ENCODE peak calls at places on chromosomes 7 and 10, in five cellular contexts. I is H1, Q is NT2/D1, D is HepG2, W is GM12878. H is an unnamed sample.

GRCh38 chr10:35797187-35797586 is 155.1 kb upstream of the FZD8 start:
- DNase-seq in I (no peak), Q (no peak), W (no peak), D (no peak), H (no peak)

GRCh38 chr7:27889800-27890199 is 149.8 kb downstream of the TAX1BP1 start:
- DNase-seq in I (no peak), W (no peak), Q (no peak), D (no peak), H (no peak)

GRCh38 chr7:136677456-136678365 is 190.7 kb upstream of the CHRM2 start:
- DNase-seq in D (no peak), Q (peak), W (no peak), I (no peak), H (no peak)

GRCh38 chr10:108787932-108788331 is 1135.4 kb downstream of the XPNPEP1 start:
- DNase-seq in Q (no peak), D (no peak), W (no peak), I (no peak), H (no peak)

GRCh38 chr7:102275123-102275703 is 11.5 kb upstream of the SH2B2 start:
- DNase-seq in W (no peak), I (no peak), Q (no peak), D (no peak), H (no peak)

GRCh38 chr10:42997849-42998165 is 79.1 kb upstream of the RET start:
- DNase-seq in D (no peak), Q (no peak), W (no peak), I (no peak), H (no peak)

GRCh38 chr7:55774327-55775050 is 88.1 kb downstream of the SEPTIN14 start:
- DNase-seq in Q (no peak), D (no peak), I (no peak), W (no peak), H (no peak)

GRCh38 chr7:108824840-108825540 is 255.3 kb downstream of the DNAJB9 start:
- DNase-seq in D (no peak), I (no peak), Q (peak), W (no peak), H (no peak)

GRCh38 chr7:93894966-93895650 is 4.6 kb upstream of the TFPI2 start:
- DNase-seq in I (no peak), D (no peak), Q (no peak), W (no peak), H (no peak)

GRCh38 chr10:21077681-21078080 is 180.6 kb upstream of the NEBL start:
- DNase-seq in W (no peak), Q (no peak), D (no peak), I (no peak), H (no peak)

GRCh38 chr10:69861251-69862240 is 59.8 kb downstream of the COL13A1 start:
- DNase-seq in I (no peak), D (peak), W (no peak), Q (no peak), H (peak)

GRCh38 chr10:34613491-34613890 is 201.6 kb downstream of the PARD3 start:
- DNase-seq in Q (no peak), W (no peak), D (no peak), I (no peak), H (no peak)

GRCh38 chr7:137890449-137890916 is 43.7 kb upstream of the DGKI start:
- DNase-seq in D (no peak), I (no peak), Q (no peak), W (no peak), H (no peak)

GRCh38 chr10:133350950-133351329 is 3.8 kb downstream of the PRAP1 start:
- DNase-seq in D (no peak), W (no peak), I (no peak), Q (no peak), H (no peak)

GRCh38 chr10:32273326-32273725 is 73.6 kb downstream of the EPC1 start:
- DNase-seq in W (no peak), I (no peak), Q (no peak), D (no peak), H (no peak)

GRCh38 chr10:60967854-60968484 is 24.0 kb upstream of the RHOBTB1 start:
- DNase-seq in I (no peak), W (no peak), Q (no peak), D (no peak), H (no peak)

GRCh38 chr7:74138334-74138867 is 35.8 kb upstream of the EIF4H start:
- DNase-seq in D (no peak), W (no peak), I (no peak), Q (no peak), H (no peak)

GRCh38 chr7:106217089-106217542 is 67.7 kb downstream of the NAMPT start:
- DNase-seq in W (no peak), I (no peak), Q (no peak), D (no peak), H (no peak)

GRCh38 chr10:93762979-93763391 is 5.2 kb downstream of the LGI1 start:
- DNase-seq in I (no peak), W (peak), Q (no peak), D (no peak), H (no peak)

GRCh38 chr7:133061357-133061756 is 20.5 kb downstream of the CHCHD3 start:
- DNase-seq in W (no peak), Q (no peak), I (no peak), D (no peak), H (no peak)

GRCh38 chr10:133162178-133162909 is 2.3 kb downstream of the KNDC1 start:
- DNase-seq in W (no peak), Q (no peak), D (peak), I (no peak), H (no peak)

GRCh38 chr7:140673063-140673769 is 471 bp downstream of the ADCK2 start:
- DNase-seq in W (no peak), D (no peak), I (no peak), Q (no peak), H (peak)

GRCh38 chr7:3089493-3089892 is 45.8 kb upstream of the CARD11 start:
- DNase-seq in Q (peak), D (peak), W (no peak), I (peak), H (peak)

GRCh38 chr10:30553018-30553624 is 76.4 kb downstream of the LYZL2 start:
- DNase-seq in D (no peak), Q (peak), W (no peak), I (no peak), H (no peak)

GRCh38 chr7:101597941-101598340 is 31.2 kb downstream of the MYL10 start:
- DNase-seq in D (peak), W (no peak), Q (no peak), I (no peak), H (no peak)

GRCh38 chr7:81414411-81414810 is 355.4 kb downstream of the HGF start:
- DNase-seq in I (no peak), D (no peak), W (no peak), Q (no peak), H (no peak)

GRCh38 chr10:74071151-74071550 is 73.2 kb downstream of the VCL start:
- DNase-seq in W (no peak), D (no peak), I (no peak), Q (no peak), H (no peak)

GRCh38 chr7:27661776-27662489 is 750 bp downstream of the HIBADH start:
- DNase-seq in W (no peak), D (peak), I (no peak), Q (peak), H (no peak)

GRCh38 chr7:1893451-1893850 is 223.4 kb downstream of the ELFN1 start:
- DNase-seq in D (no peak), I (no peak), W (no peak), Q (no peak), H (no peak)

GRCh38 chr7:140200102-140200989 is 23.6 kb upstream of the KDM7A start:
- DNase-seq in W (no peak), D (peak), Q (no peak), I (no peak), H (peak)

GRCh38 chr10:33349273-33349672 is 14.8 kb upstream of the NRP1 start:
- DNase-seq in D (no peak), I (no peak), Q (no peak), W (no peak), H (no peak)

GRCh38 chr7:45922810-45923209 is 1.7 kb upstream of the IGFBP3 start:
- DNase-seq in D (no peak), W (no peak), Q (no peak), I (no peak), H (no peak)

GRCh38 chr7:25557930-25558329 is 329.6 kb upstream of the NPVF start:
- DNase-seq in I (no peak), Q (no peak), D (no peak), W (no peak), H (no peak)

GRCh38 chr10:79182763-79183467 is 114.1 kb downstream of the ZMIZ1 start:
- DNase-seq in Q (no peak), D (no peak), I (no peak), W (no peak), H (no peak)

GRCh38 chr10:79185067-79185774 is 116.5 kb downstream of the ZMIZ1 start:
- DNase-seq in I (no peak), D (peak), Q (no peak), W (no peak), H (no peak)

GRCh38 chr10:79183468-79183865 is 114.7 kb downstream of the ZMIZ1 start:
- DNase-seq in Q (no peak), D (no peak), W (no peak), I (no peak), H (no peak)

GRCh38 chr10:79184649-79185048 is 115.9 kb downstream of the ZMIZ1 start:
- DNase-seq in Q (no peak), I (no peak), W (no peak), D (no peak), H (no peak)

GRCh38 chr10:79184141-79184625 is 115.4 kb downstream of the ZMIZ1 start:
- DNase-seq in Q (no peak), W (no peak), I (no peak), D (peak), H (no peak)
- TF ChIP-seq SUZ12 in Q (no peak), W (no peak), I (no peak), D (no peak), H (no peak)

GRCh38 chr7:121103091-121103490 is 114.6 kb downstream of the CPED1 start:
- DNase-seq in D (no peak), Q (no peak), I (no peak), W (no peak), H (no peak)

GRCh38 chr7:121109145-121109544 is 120.6 kb downstream of the CPED1 start:
- DNase-seq in I (no peak), W (no peak), Q (no peak), D (no peak), H (no peak)

GRCh38 chr7:121113288-121113687 is 124.8 kb downstream of the CPED1 start:
- DNase-seq in W (no peak), D (no peak), I (no peak), Q (no peak), H (no peak)

GRCh38 chr7:121103579-121103978 is 115.1 kb downstream of the CPED1 start:
- DNase-seq in W (no peak), I (no peak), Q (no peak), D (no peak), H (no peak)

GRCh38 chr7:121107923-121108498 is 119.5 kb downstream of the CPED1 start:
- DNase-seq in I (no peak), W (peak), D (peak), Q (peak), H (peak)
- TF ChIP-seq SUZ12 in I (no peak), W (no peak), D (no peak), Q (no peak), H (no peak)

GRCh38 chr10:47046321-47047126 is 135.3 kb downstream of the PTPN20 start:
- DNase-seq in I (no peak), Q (no peak), W (no peak), D (no peak), H (no peak)

GRCh38 chr10:47042815-47043750 is 131.9 kb downstream of the PTPN20 start:
- DNase-seq in D (no peak), Q (no peak), W (no peak), I (no peak), H (no peak)

GRCh38 chr10:47045331-47045861 is 134.2 kb downstream of the PTPN20 start:
- DNase-seq in Q (no peak), W (no peak), I (no peak), D (no peak), H (no peak)

GRCh38 chr10:47043928-47044544 is 132.8 kb downstream of the PTPN20 start:
- DNase-seq in W (no peak), D (no peak), I (no peak), Q (no peak), H (no peak)

GRCh38 chr10:47044741-47045140 is 133.5 kb downstream of the PTPN20 start:
- DNase-seq in I (no peak), D (no peak), W (no peak), Q (no peak), H (no peak)
- TF ChIP-seq SUZ12 in I (no peak), D (no peak), W (no peak), Q (no peak), H (no peak)

GRCh38 chr10:13743101-13743693 is 156.4 kb downstream of the PRPF18 start:
- DNase-seq in I (no peak), D (no peak), W (peak), Q (no peak), H (no peak)
- TF ChIP-seq SUZ12 in I (no peak), D (no peak), W (no peak), Q (no peak), H (no peak)

H was measured in HEK293T.